ENCODE peak calls at places on chromosome 12, in seven cellular contexts. T is astrocyte of the spinal cord, U is HFFc6, W is osteocyte, C is tibial nerve, K is lower lobe of right lung, Z is left ventricle myocardium inferior. R is an unnamed sample.

GRCh38 chr12:132907216-132907615 is 19.8 kb upstream of the CHFR start:
- DNase-seq in Z (no peak), C (no peak), T (no peak), K (no peak), W (peak), U (no peak), R (no peak)

GRCh38 chr12:65595016-65595560 is 229.2 kb upstream of the HMGA2 start:
- DNase-seq in K (no peak), T (no peak), Z (no peak), U (no peak), C (no peak), W (no peak), R (no peak)

GRCh38 chr12:12523229-12523628 is 39.4 kb downstream of the DUSP16 start:
- DNase-seq in U (no peak), Z (no peak), C (no peak), W (no peak), K (no peak), T (no peak), R (no peak)

GRCh38 chr12:6273931-6274687 is 36.4 kb upstream of the PLEKHG6 start:
- DNase-seq in K (peak), U (no peak), W (no peak), C (no peak), Z (no peak), T (no peak), R (no peak)

GRCh38 chr12:57864382-57864781 is 17.9 kb upstream of the CTDSP2 start:
- DNase-seq in W (no peak), U (peak), K (no peak), Z (no peak), C (no peak), T (no peak), R (no peak)

GRCh38 chr12:109069307-109070231 is 17.2 kb downstream of the USP30 start:
- DNase-seq in W (peak), Z (no peak), T (no peak), C (no peak), U (no peak), K (no peak), R (peak)

GRCh38 chr12:69929125-69929524 is 104.1 kb downstream of the MYRFL start:
- DNase-seq in C (no peak), W (no peak), T (peak), K (no peak), Z (no peak), U (no peak), R (no peak)

GRCh38 chr12:47775100-47775911 is 2.3 kb downstream of the SLC48A1 start:
- DNase-seq in K (peak), U (peak), Z (no peak), W (no peak), T (no peak), C (no peak), R (no peak)

GRCh38 chr12:4118017-4118510 is 155.5 kb upstream of the CCND2 start:
- DNase-seq in W (peak), C (peak), K (peak), U (peak), T (peak), Z (peak), R (no peak)

GRCh38 chr12:88578274-88578673 is 2.0 kb downstream of the KITLG start:
- DNase-seq in Z (no peak), C (no peak), T (peak), U (peak), K (no peak), W (no peak), R (no peak)

GRCh38 chr12:99334737-99335136 is 312.8 kb upstream of the GARIN6 start:
- DNase-seq in U (no peak), W (no peak), K (no peak), T (no peak), Z (no peak), C (no peak), R (no peak)

GRCh38 chr12:6608592-6609311 is 1.6 kb upstream of the CHD4 start:
- DNase-seq in Z (peak), U (no peak), T (peak), K (no peak), C (no peak), W (no peak), R (no peak)

GRCh38 chr12:32051511-32052299 is 54.9 kb upstream of the BICD1 start:
- DNase-seq in C (no peak), T (peak), W (no peak), Z (no peak), K (no peak), U (peak), R (no peak)

GRCh38 chr12:64890873-64891468 is 66.5 kb downstream of the TBC1D30 start:
- DNase-seq in K (no peak), C (no peak), W (no peak), T (peak), U (peak), Z (no peak), R (no peak)

GRCh38 chr12:94277426-94278000 is 129.1 kb downstream of the PLXNC1 start:
- DNase-seq in U (no peak), W (no peak), C (peak), K (no peak), T (peak), Z (no peak), R (peak)

GRCh38 chr12:27946396-27946795 is 26.1 kb downstream of the PTHLH start:
- DNase-seq in W (no peak), K (no peak), U (no peak), C (no peak), T (peak), Z (no peak), R (no peak)

GRCh38 chr12:47032644-47033043 is 46.8 kb upstream of the PCED1B start:
- DNase-seq in W (no peak), Z (no peak), K (no peak), C (no peak), T (peak), U (peak), R (no peak)

GRCh38 chr12:55969356-55969755 is 2.7 kb downstream of the CDK2 start:
- DNase-seq in T (no peak), K (no peak), U (no peak), C (no peak), W (no peak), Z (peak), R (no peak)

GRCh38 chr12:18383203-18383602 is 121.9 kb downstream of the PIK3C2G start:
- DNase-seq in W (no peak), Z (no peak), T (peak), U (peak), C (no peak), K (no peak), R (no peak)

GRCh38 chr12:110245278-110245868 is 35.7 kb upstream of the ATP2A2 start:
- DNase-seq in K (peak), T (no peak), U (no peak), C (no peak), Z (peak), W (no peak), R (no peak)

GRCh38 chr12:124304314-124304790 is 9.5 kb downstream of the RFLNA start:
- DNase-seq in K (peak), U (no peak), W (no peak), T (no peak), C (no peak), Z (no peak), R (no peak)

GRCh38 chr12:32043928-32044549 is 62.6 kb upstream of the BICD1 start:
- DNase-seq in U (no peak), K (no peak), C (no peak), T (no peak), Z (no peak), W (no peak), R (no peak)

GRCh38 chr12:78096909-78097597 is 266.4 kb downstream of the NAV3 start:
- DNase-seq in C (no peak), T (peak), U (no peak), W (no peak), K (no peak), Z (no peak), R (no peak)

GRCh38 chr12:15796493-15797141 is 7.4 kb upstream of the EPS8 start:
- DNase-seq in K (no peak), W (no peak), U (no peak), C (no peak), Z (no peak), T (no peak), R (no peak)

GRCh38 chr12:108046633-108047032 is 82.5 kb upstream of the WSCD2 start:
- DNase-seq in C (no peak), U (no peak), W (no peak), T (no peak), Z (no peak), K (no peak), R (no peak)

GRCh38 chr12:89389755-89390661 is 37.7 kb upstream of the DUSP6 start:
- DNase-seq in K (no peak), Z (no peak), W (no peak), T (no peak), C (no peak), U (no peak), R (no peak)

GRCh38 chr12:20646239-20646827 is 48.8 kb upstream of the SLCO1C1 start:
- DNase-seq in T (peak), C (no peak), Z (no peak), W (no peak), U (peak), K (no peak), R (no peak)

GRCh38 chr12:105983622-105984325 is 155.0 kb downstream of the NUAK1 start:
- DNase-seq in U (peak), Z (no peak), C (no peak), W (no peak), T (peak), K (no peak), R (no peak)

GRCh38 chr12:108403952-108404351 is 64.8 kb upstream of the CMKLR1 start:
- DNase-seq in T (no peak), W (no peak), U (no peak), C (no peak), Z (no peak), K (no peak), R (no peak)

GRCh38 chr12:40152783-40153383 is 47.0 kb upstream of the SLC2A13 start:
- DNase-seq in K (peak), U (peak), T (peak), Z (peak), C (peak), W (no peak), R (no peak)

GRCh38 chr12:3458041-3458440 is 33.0 kb upstream of the PRMT8 start:
- DNase-seq in W (no peak), K (no peak), U (no peak), T (peak), Z (no peak), C (no peak), R (no peak)

GRCh38 chr12:1629338-1630080 is 478 bp downstream of the WNT5B start:
- DNase-seq in T (no peak), Z (no peak), W (no peak), C (no peak), K (no peak), U (no peak), R (no peak)

GRCh38 chr12:25585021-25585523 is 32.0 kb upstream of the LMNTD1 start:
- DNase-seq in C (peak), Z (no peak), T (peak), W (no peak), K (no peak), U (no peak), R (no peak)

GRCh38 chr12:27821259-27821973 is 41.4 kb upstream of the MANSC4 start:
- DNase-seq in U (peak), W (no peak), C (no peak), K (no peak), Z (no peak), T (peak), R (no peak)

GRCh38 chr12:114666746-114667668 is 17.0 kb downstream of the TBX3 start:
- DNase-seq in K (no peak), C (no peak), T (peak), Z (no peak), W (no peak), U (peak), R (no peak)

GRCh38 chr12:47941475-47942326 is 21.7 kb upstream of the TMEM106C start:
- DNase-seq in C (no peak), T (no peak), W (no peak), K (no peak), Z (no peak), U (no peak), R (no peak)

GRCh38 chr12:23860019-23860418 is 89.5 kb downstream of the SOX5 start:
- DNase-seq in U (no peak), T (no peak), C (no peak), K (no peak), Z (no peak), W (no peak), R (no peak)

GRCh38 chr12:12476836-12477531 is 85.7 kb downstream of the DUSP16 start:
- DNase-seq in C (no peak), U (no peak), Z (no peak), K (no peak), W (no peak), T (no peak), R (no peak)

GRCh38 chr12:129152291-129153075 is 299.2 kb downstream of the GLT1D1 start:
- DNase-seq in W (no peak), C (no peak), K (no peak), Z (no peak), U (no peak), T (no peak), R (no peak)
- TF ChIP-seq CTCF in W (no peak), C (no peak), K (no peak), Z (no peak), U (no peak), T (no peak), R (no peak)

GRCh38 chr12:53074290-53074998 is 4.7 kb downstream of the SPRYD3 start:
- DNase-seq in K (no peak), T (no peak), W (no peak), U (no peak), Z (no peak), C (no peak), R (no peak)

GRCh38 chr12:53069621-53070410 is 9.4 kb downstream of the SPRYD3 start:
- DNase-seq in K (no peak), Z (peak), W (no peak), U (no peak), T (no peak), C (no peak), R (no peak)

GRCh38 chr12:53070901-53071492 is 8.2 kb downstream of the SPRYD3 start:
- DNase-seq in T (no peak), K (no peak), C (no peak), U (no peak), W (no peak), Z (no peak), R (no peak)

GRCh38 chr12:53073881-53074280 is 5.3 kb downstream of the SPRYD3 start:
- DNase-seq in K (no peak), Z (no peak), C (no peak), U (no peak), T (no peak), W (no peak), R (no peak)

GRCh38 chr12:53071591-53072551 is 7.3 kb downstream of the SPRYD3 start:
- DNase-seq in U (no peak), T (no peak), Z (peak), K (no peak), W (no peak), C (peak), R (no peak)
- TF ChIP-seq CTCF in U (peak), T (peak), Z (peak), K (no peak), W (peak), C (no peak), R (no peak)

GRCh38 chr12:95788637-95789036 is 1.9 kb downstream of the NTN4 start:
- DNase-seq in W (no peak), C (no peak), U (peak), K (no peak), Z (no peak), T (peak), R (no peak)

GRCh38 chr12:95787274-95787814 is 3.2 kb downstream of the NTN4 start:
- DNase-seq in K (no peak), T (no peak), U (no peak), W (no peak), C (no peak), Z (no peak), R (no peak)

GRCh38 chr12:95790025-95790911 is at the start of gene NTN4:
- DNase-seq in Z (peak), T (peak), U (peak), W (peak), C (peak), K (peak), R (peak)

GRCh38 chr12:95790912-95791849 is 617 bp upstream of the NTN4 start:
- DNase-seq in K (peak), W (peak), T (no peak), Z (no peak), U (no peak), C (no peak), R (peak)

GRCh38 chr12:95789126-95790024 is 1.2 kb downstream of the NTN4 start:
- DNase-seq in K (peak), U (no peak), T (no peak), C (no peak), W (peak), Z (peak), R (peak)
- TF ChIP-seq CTCF in K (no peak), U (no peak), T (no peak), C (no peak), W (no peak), Z (peak), R (no peak)

DNA sequence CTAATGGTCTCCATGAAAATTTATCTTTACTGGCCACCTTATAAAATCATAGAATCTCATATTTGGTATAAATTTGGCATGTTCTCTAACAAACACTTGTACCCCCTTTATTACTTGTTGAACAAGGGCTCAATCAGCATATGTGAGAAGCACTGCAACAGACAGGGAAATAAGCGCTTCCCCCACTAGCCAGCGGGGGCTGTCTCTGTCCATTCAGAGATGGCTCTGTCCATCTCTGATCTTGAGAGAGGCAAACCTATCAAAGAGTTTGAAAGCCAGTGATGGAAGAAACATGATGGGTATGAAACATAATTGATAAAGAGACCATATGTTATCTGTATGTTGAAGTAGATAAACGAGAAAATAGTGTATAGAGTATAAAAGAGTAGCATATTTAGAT is 326.8 kb downstream of the PDZRN4 start:
- DNase-seq in C (no peak), T (no peak), U (no peak), W (no peak), Z (no peak), K (no peak), R (no peak)
- TF ChIP-seq CTCF in C (no peak), T (peak), U (peak), W (peak), Z (no peak), K (no peak), R (peak)

R was measured in type B pancreatic cell.